ENCODE peak calls at places on chromosome 18, in nine cellular contexts. One of them, this sample, is unnamed.

GRCh38 chr18:48203961-48204666 is 205.1 kb downstream of the ZBTB7C start:
- DNase-seq in AG04450: no peak
- DNase-seq in skeletal muscle cell: no peak
- DNase-seq in Karpas-422: no peak
- DNase-seq in HepG2: no peak
- DNase-seq in CD4-positive, CD25-positive, alpha-beta regulatory T cell: no peak
- DNase-seq in tibial artery: no peak
- DNase-seq in breast epithelium: no peak
- DNase-seq in K562: no peak
- DNase-seq in this sample: no peak

GRCh38 chr18:61581578-61582204 is 248.5 kb downstream of the CDH20 start:
- DNase-seq in AG04450: no peak
- DNase-seq in skeletal muscle cell: no peak
- DNase-seq in Karpas-422: peak; percentile 76
- DNase-seq in HepG2: peak; percentile 14
- DNase-seq in CD4-positive, CD25-positive, alpha-beta regulatory T cell: peak; percentile 41
- DNase-seq in tibial artery: peak; percentile 65
- DNase-seq in breast epithelium: peak; percentile 82
- DNase-seq in K562: peak; percentile 76
- DNase-seq in this sample: peak; percentile 50

GRCh38 chr18:50454379-50455005 is 79.6 kb downstream of the SKA1 start:
- DNase-seq in AG04450: no peak
- DNase-seq in skeletal muscle cell: no peak
- DNase-seq in Karpas-422: no peak
- DNase-seq in HepG2: no peak
- DNase-seq in CD4-positive, CD25-positive, alpha-beta regulatory T cell: no peak
- DNase-seq in tibial artery: no peak
- DNase-seq in breast epithelium: no peak
- DNase-seq in K562: no peak
- DNase-seq in this sample: no peak

GRCh38 chr18:53677480-53677879 is 547.0 kb downstream of the MBD2 start:
- DNase-seq in AG04450: no peak
- DNase-seq in skeletal muscle cell: no peak
- DNase-seq in Karpas-422: no peak
- DNase-seq in HepG2: no peak
- DNase-seq in CD4-positive, CD25-positive, alpha-beta regulatory T cell: no peak
- DNase-seq in tibial artery: no peak
- DNase-seq in breast epithelium: no peak
- DNase-seq in K562: no peak
- DNase-seq in this sample: no peak

GRCh38 chr18:50696436-50696835 is 123.4 kb downstream of the MRO start:
- DNase-seq in AG04450: no peak
- DNase-seq in skeletal muscle cell: no peak
- DNase-seq in Karpas-422: no peak
- DNase-seq in HepG2: no peak
- DNase-seq in CD4-positive, CD25-positive, alpha-beta regulatory T cell: no peak
- DNase-seq in tibial artery: no peak
- DNase-seq in breast epithelium: no peak
- DNase-seq in K562: no peak
- DNase-seq in this sample: no peak

GRCh38 chr18:33560686-33561370 is 17.2 kb upstream of the ASXL3 start:
- DNase-seq in AG04450: no peak
- DNase-seq in skeletal muscle cell: peak; percentile 18
- DNase-seq in Karpas-422: no peak
- DNase-seq in HepG2: peak; percentile 7
- DNase-seq in CD4-positive, CD25-positive, alpha-beta regulatory T cell: no peak
- DNase-seq in tibial artery: no peak
- DNase-seq in breast epithelium: no peak
- DNase-seq in K562: no peak
- DNase-seq in this sample: no peak

GRCh38 chr18:58541789-58542425 is 87.0 kb downstream of the ALPK2 start:
- DNase-seq in AG04450: peak; percentile 95
- DNase-seq in skeletal muscle cell: peak; percentile 94
- DNase-seq in Karpas-422: peak; percentile 74
- DNase-seq in HepG2: peak; percentile 41
- DNase-seq in CD4-positive, CD25-positive, alpha-beta regulatory T cell: peak; percentile 73
- DNase-seq in tibial artery: no peak
- DNase-seq in breast epithelium: no peak
- DNase-seq in K562: no peak
- DNase-seq in this sample: peak; percentile 39

GRCh38 chr18:49021433-49022129 is 70.8 kb upstream of the SMAD7 start:
- DNase-seq in AG04450: no peak
- DNase-seq in skeletal muscle cell: no peak
- DNase-seq in Karpas-422: peak; percentile 84
- DNase-seq in HepG2: peak; percentile 82
- DNase-seq in CD4-positive, CD25-positive, alpha-beta regulatory T cell: peak; percentile 76
- DNase-seq in tibial artery: no peak
- DNase-seq in breast epithelium: peak; percentile 77
- DNase-seq in K562: peak; percentile 52
- DNase-seq in this sample: no peak

GRCh38 chr18:77300579-77300978 is 50.9 kb downstream of the GALR1 start:
- DNase-seq in AG04450: no peak
- DNase-seq in skeletal muscle cell: no peak
- DNase-seq in Karpas-422: no peak
- DNase-seq in HepG2: no peak
- DNase-seq in CD4-positive, CD25-positive, alpha-beta regulatory T cell: no peak
- DNase-seq in tibial artery: no peak
- DNase-seq in breast epithelium: no peak
- DNase-seq in K562: no peak
- DNase-seq in this sample: no peak

GRCh38 chr18:61948196-61948800 is 55.5 kb upstream of the RNF152 start:
- DNase-seq in AG04450: peak; percentile 13
- DNase-seq in skeletal muscle cell: peak; percentile 28
- DNase-seq in Karpas-422: no peak
- DNase-seq in HepG2: no peak
- DNase-seq in CD4-positive, CD25-positive, alpha-beta regulatory T cell: no peak
- DNase-seq in tibial artery: no peak
- DNase-seq in breast epithelium: no peak
- DNase-seq in K562: no peak
- DNase-seq in this sample: no peak

GRCh38 chr18:78542204-78542603 is 437.4 kb upstream of the SALL3 start:
- DNase-seq in AG04450: no peak
- DNase-seq in skeletal muscle cell: no peak
- DNase-seq in Karpas-422: no peak
- DNase-seq in HepG2: no peak
- DNase-seq in CD4-positive, CD25-positive, alpha-beta regulatory T cell: no peak
- DNase-seq in tibial artery: peak; percentile 36
- DNase-seq in breast epithelium: peak; percentile 71
- DNase-seq in K562: no peak
- DNase-seq in this sample: no peak

GRCh38 chr18:52764271-52764670 is 424.3 kb downstream of the DCC start:
- DNase-seq in AG04450: no peak
- DNase-seq in skeletal muscle cell: no peak
- DNase-seq in Karpas-422: no peak
- DNase-seq in HepG2: no peak
- DNase-seq in CD4-positive, CD25-positive, alpha-beta regulatory T cell: no peak
- DNase-seq in tibial artery: no peak
- DNase-seq in breast epithelium: no peak
- DNase-seq in K562: no peak
- DNase-seq in this sample: no peak

GRCh38 chr18:50649821-50650220 is 89.9 kb downstream of the MAPK4 start:
- DNase-seq in AG04450: no peak
- DNase-seq in skeletal muscle cell: no peak
- DNase-seq in Karpas-422: no peak
- DNase-seq in HepG2: no peak
- DNase-seq in CD4-positive, CD25-positive, alpha-beta regulatory T cell: no peak
- DNase-seq in tibial artery: peak; percentile 76
- DNase-seq in breast epithelium: peak; percentile 60
- DNase-seq in K562: no peak
- DNase-seq in this sample: no peak

GRCh38 chr18:45004531-45004930 is 323.8 kb downstream of the SETBP1 start:
- DNase-seq in AG04450: no peak
- DNase-seq in skeletal muscle cell: no peak
- DNase-seq in Karpas-422: no peak
- DNase-seq in HepG2: no peak
- DNase-seq in CD4-positive, CD25-positive, alpha-beta regulatory T cell: no peak
- DNase-seq in tibial artery: no peak
- DNase-seq in breast epithelium: no peak
- DNase-seq in K562: no peak
- DNase-seq in this sample: no peak

GRCh38 chr18:27627927-27628326 is 442.8 kb upstream of the CHST9 start:
- DNase-seq in AG04450: no peak
- DNase-seq in skeletal muscle cell: no peak
- DNase-seq in Karpas-422: no peak
- DNase-seq in HepG2: no peak
- DNase-seq in CD4-positive, CD25-positive, alpha-beta regulatory T cell: no peak
- DNase-seq in tibial artery: no peak
- DNase-seq in breast epithelium: no peak
- DNase-seq in K562: no peak
- DNase-seq in this sample: no peak

GRCh38 chr18:79612291-79613108 is 67.1 kb upstream of the CTDP1 start:
- DNase-seq in AG04450: no peak
- DNase-seq in skeletal muscle cell: no peak
- DNase-seq in Karpas-422: no peak
- DNase-seq in HepG2: no peak
- DNase-seq in CD4-positive, CD25-positive, alpha-beta regulatory T cell: no peak
- DNase-seq in tibial artery: peak; percentile 17
- DNase-seq in breast epithelium: no peak
- DNase-seq in K562: no peak
- DNase-seq in this sample: no peak

GRCh38 chr18:61833978-61834377 is 58.8 kb downstream of the RNF152 start:
- DNase-seq in AG04450: no peak
- DNase-seq in skeletal muscle cell: no peak
- DNase-seq in Karpas-422: no peak
- DNase-seq in HepG2: no peak
- DNase-seq in CD4-positive, CD25-positive, alpha-beta regulatory T cell: no peak
- DNase-seq in tibial artery: no peak
- DNase-seq in breast epithelium: no peak
- DNase-seq in K562: no peak
- DNase-seq in this sample: no peak

GRCh38 chr18:55778731-55779460 is 190.9 kb upstream of the TCF4 start:
- DNase-seq in AG04450: no peak
- DNase-seq in skeletal muscle cell: no peak
- DNase-seq in Karpas-422: no peak
- DNase-seq in HepG2: no peak
- DNase-seq in CD4-positive, CD25-positive, alpha-beta regulatory T cell: peak; percentile 5
- DNase-seq in tibial artery: no peak
- DNase-seq in breast epithelium: no peak
- DNase-seq in K562: no peak
- DNase-seq in this sample: no peak
- H3K4me3 ChIP-seq in AG04450: peak overlapping the region; percentile 65
- H3K4me3 ChIP-seq in skeletal muscle cell: peak overlapping the region; percentile 62
- H3K4me3 ChIP-seq in Karpas-422: no peak overlapping the region
- H3K4me3 ChIP-seq in HepG2: no peak overlapping the region
- H3K4me3 ChIP-seq in CD4-positive, CD25-positive, alpha-beta regulatory T cell: no peak overlapping the region
- H3K4me3 ChIP-seq in tibial artery: peak overlapping the region; percentile 48
- H3K4me3 ChIP-seq in breast epithelium: peak overlapping the region; percentile 45
- H3K4me3 ChIP-seq in K562: peak overlapping the region; percentile 22
- H3K4me3 ChIP-seq in this sample: no peak overlapping the region

GRCh38 chr18:13219576-13219975 is 1.0 kb downstream of the LDLRAD4 start:
- DNase-seq in AG04450: no peak
- DNase-seq in skeletal muscle cell: no peak
- DNase-seq in Karpas-422: peak; percentile 37
- DNase-seq in HepG2: no peak
- DNase-seq in CD4-positive, CD25-positive, alpha-beta regulatory T cell: peak; percentile 10
- DNase-seq in tibial artery: no peak
- DNase-seq in breast epithelium: no peak
- DNase-seq in K562: no peak
- DNase-seq in this sample: no peak
- H3K4me3 ChIP-seq in AG04450: no peak overlapping the region
- H3K4me3 ChIP-seq in skeletal muscle cell: no peak overlapping the region
- H3K4me3 ChIP-seq in Karpas-422: no peak overlapping the region
- H3K4me3 ChIP-seq in HepG2: peak overlapping the region; percentile 83
- H3K4me3 ChIP-seq in CD4-positive, CD25-positive, alpha-beta regulatory T cell: peak overlapping the region; percentile 57
- H3K4me3 ChIP-seq in tibial artery: peak overlapping the region; percentile 86
- H3K4me3 ChIP-seq in breast epithelium: peak overlapping the region; percentile 85
- H3K4me3 ChIP-seq in K562: no peak overlapping the region
- H3K4me3 ChIP-seq in this sample: peak overlapping the region; percentile 59

GRCh38 chr18:7520200-7520780 is 46.8 kb upstream of the PTPRM start:
- DNase-seq in AG04450: no peak
- DNase-seq in skeletal muscle cell: no peak
- DNase-seq in Karpas-422: no peak
- DNase-seq in HepG2: no peak
- DNase-seq in CD4-positive, CD25-positive, alpha-beta regulatory T cell: no peak
- DNase-seq in tibial artery: no peak
- DNase-seq in breast epithelium: no peak
- DNase-seq in K562: no peak
- DNase-seq in this sample: no peak

GRCh38 chr18:7521226-7521856 is 45.8 kb upstream of the PTPRM start:
- DNase-seq in AG04450: no peak
- DNase-seq in skeletal muscle cell: no peak
- DNase-seq in Karpas-422: no peak
- DNase-seq in HepG2: no peak
- DNase-seq in CD4-positive, CD25-positive, alpha-beta regulatory T cell: no peak
- DNase-seq in tibial artery: no peak
- DNase-seq in breast epithelium: no peak
- DNase-seq in K562: no peak
- DNase-seq in this sample: no peak

GRCh38 chr18:7523772-7524171 is 43.3 kb upstream of the PTPRM start:
- DNase-seq in AG04450: no peak
- DNase-seq in skeletal muscle cell: no peak
- DNase-seq in Karpas-422: no peak
- DNase-seq in HepG2: no peak
- DNase-seq in CD4-positive, CD25-positive, alpha-beta regulatory T cell: no peak
- DNase-seq in tibial artery: no peak
- DNase-seq in breast epithelium: no peak
- DNase-seq in K562: no peak
- DNase-seq in this sample: no peak

GRCh38 chr18:7524786-7525185 is 42.3 kb upstream of the PTPRM start:
- DNase-seq in AG04450: no peak
- DNase-seq in skeletal muscle cell: no peak
- DNase-seq in Karpas-422: no peak
- DNase-seq in HepG2: no peak
- DNase-seq in CD4-positive, CD25-positive, alpha-beta regulatory T cell: no peak
- DNase-seq in tibial artery: no peak
- DNase-seq in breast epithelium: no peak
- DNase-seq in K562: no peak
- DNase-seq in this sample: no peak
- H3K4me3 ChIP-seq in AG04450: no peak overlapping the region
- H3K4me3 ChIP-seq in skeletal muscle cell: no peak overlapping the region
- H3K4me3 ChIP-seq in Karpas-422: no peak overlapping the region
- H3K4me3 ChIP-seq in HepG2: no peak overlapping the region
- H3K4me3 ChIP-seq in CD4-positive, CD25-positive, alpha-beta regulatory T cell: no peak overlapping the region
- H3K4me3 ChIP-seq in tibial artery: no peak overlapping the region
- H3K4me3 ChIP-seq in breast epithelium: no peak overlapping the region
- H3K4me3 ChIP-seq in K562: no peak overlapping the region
- H3K4me3 ChIP-seq in this sample: no peak overlapping the region

GRCh38 chr18:69584429-69584828 is 183.7 kb downstream of the DOK6 start:
- DNase-seq in AG04450: no peak
- DNase-seq in skeletal muscle cell: no peak
- DNase-seq in Karpas-422: no peak
- DNase-seq in HepG2: no peak
- DNase-seq in CD4-positive, CD25-positive, alpha-beta regulatory T cell: no peak
- DNase-seq in tibial artery: no peak
- DNase-seq in breast epithelium: no peak
- DNase-seq in K562: no peak
- DNase-seq in this sample: no peak

GRCh38 chr18:69585696-69586095 is 185.0 kb downstream of the DOK6 start:
- DNase-seq in AG04450: no peak
- DNase-seq in skeletal muscle cell: no peak
- DNase-seq in Karpas-422: no peak
- DNase-seq in HepG2: no peak
- DNase-seq in CD4-positive, CD25-positive, alpha-beta regulatory T cell: no peak
- DNase-seq in tibial artery: no peak
- DNase-seq in breast epithelium: no peak
- DNase-seq in K562: no peak
- DNase-seq in this sample: no peak

GRCh38 chr18:69574401-69574800 is 173.7 kb downstream of the DOK6 start:
- DNase-seq in AG04450: no peak
- DNase-seq in skeletal muscle cell: no peak
- DNase-seq in Karpas-422: no peak
- DNase-seq in HepG2: no peak
- DNase-seq in CD4-positive, CD25-positive, alpha-beta regulatory T cell: no peak
- DNase-seq in tibial artery: no peak
- DNase-seq in breast epithelium: no peak
- DNase-seq in K562: no peak
- DNase-seq in this sample: no peak

GRCh38 chr18:69580107-69580506 is 179.4 kb downstream of the DOK6 start:
- DNase-seq in AG04450: no peak
- DNase-seq in skeletal muscle cell: no peak
- DNase-seq in Karpas-422: no peak
- DNase-seq in HepG2: peak; percentile 1
- DNase-seq in CD4-positive, CD25-positive, alpha-beta regulatory T cell: peak; percentile 52
- DNase-seq in tibial artery: no peak
- DNase-seq in breast epithelium: no peak
- DNase-seq in K562: no peak
- DNase-seq in this sample: peak; percentile 13
- H3K4me3 ChIP-seq in AG04450: no peak overlapping the region
- H3K4me3 ChIP-seq in skeletal muscle cell: no peak overlapping the region
- H3K4me3 ChIP-seq in Karpas-422: no peak overlapping the region
- H3K4me3 ChIP-seq in HepG2: no peak overlapping the region
- H3K4me3 ChIP-seq in CD4-positive, CD25-positive, alpha-beta regulatory T cell: peak overlapping the region; percentile 70
- H3K4me3 ChIP-seq in tibial artery: no peak overlapping the region
- H3K4me3 ChIP-seq in breast epithelium: no peak overlapping the region
- H3K4me3 ChIP-seq in K562: no peak overlapping the region
- H3K4me3 ChIP-seq in this sample: no peak overlapping the region

This sample was measured in CD4-positive, alpha-beta memory T cell.